ENCODE peak calls at places on chromosomes 3 and 15, in nine cellular contexts. W is progenitor cell of endocrine pancreas, P is ureter, M is chondrocyte, I is posterior vena cava, F is endothelial cell, D is left cardiac atrium, X is GM12892, G is left ventricle myocardium inferior. K is an unnamed sample.

GRCh38 chr15:50876989-50877360 is 31.5 kb upstream of the AP4E1 start:
- DNase-seq in W (peak), P (peak), M (no peak), I (no peak), F (peak), D (peak), X (no peak), G (peak), K (peak)

GRCh38 chr3:135995766-135996165 is 30.2 kb downstream of the PPP2R3A start:
- DNase-seq in W (no peak), P (no peak), M (no peak), I (no peak), F (no peak), D (no peak), X (no peak), G (no peak), K (no peak)

GRCh38 chr3:114460459-114460858 is 166.6 kb downstream of the TIGIT start:
- DNase-seq in W (no peak), P (no peak), M (no peak), I (no peak), F (no peak), D (no peak), X (no peak), G (no peak), K (no peak)

GRCh38 chr3:45055032-45055410 is 28.9 kb downstream of the CLEC3B start:
- DNase-seq in W (no peak), P (no peak), M (no peak), I (no peak), F (no peak), D (no peak), X (no peak), G (no peak), K (no peak)

GRCh38 chr3:105883798-105884377 is 15.1 kb upstream of the CBLB start:
- DNase-seq in W (no peak), P (no peak), M (no peak), I (no peak), F (no peak), D (no peak), X (no peak), G (no peak), K (no peak)

GRCh38 chr15:74226761-74227540 is 9.2 kb upstream of the CCDC33 start:
- DNase-seq in W (no peak), P (no peak), M (no peak), I (no peak), F (no peak), D (no peak), X (no peak), G (no peak), K (no peak)

GRCh38 chr15:100849021-100849831 is 30.4 kb upstream of the ALDH1A3 start:
- DNase-seq in W (peak), P (peak), M (no peak), I (peak), F (peak), D (peak), X (peak), G (peak), K (no peak)

GRCh38 chr3:31077021-31077601 is 182.7 kb upstream of the GADL1 start:
- DNase-seq in W (no peak), P (no peak), M (no peak), I (no peak), F (no peak), D (no peak), X (no peak), G (no peak), K (no peak)

GRCh38 chr15:36008719-36009118 is 462.8 kb upstream of the DPH6 start:
- DNase-seq in W (no peak), P (no peak), M (no peak), I (no peak), F (no peak), D (no peak), X (no peak), G (no peak), K (no peak)

GRCh38 chr3:167032267-167032876 is 347.7 kb downstream of the ZBBX start:
- DNase-seq in W (no peak), P (no peak), M (no peak), I (no peak), F (peak), D (no peak), X (no peak), G (no peak), K (peak)

GRCh38 chr3:110069641-110070538 is 732.5 kb upstream of the DPPA4 start:
- DNase-seq in W (no peak), P (no peak), M (no peak), I (no peak), F (no peak), D (no peak), X (no peak), G (no peak), K (no peak)

GRCh38 chr3:102905826-102906225 is 471.0 kb downstream of the ZPLD1 start:
- DNase-seq in W (no peak), P (no peak), M (no peak), I (no peak), F (no peak), D (no peak), X (no peak), G (no peak), K (no peak)

GRCh38 chr15:100893261-100893963 is 13.8 kb downstream of the ALDH1A3 start:
- DNase-seq in W (no peak), P (no peak), M (no peak), I (no peak), F (no peak), D (no peak), X (no peak), G (no peak), K (no peak)

K was measured in RPMI8226.